ENCODE peak calls at places on chromosomes 12 and 14, in eight cellular contexts. V is psoas muscle; G is activated T-cell treated with anti-CD3 and anti-CD28 coated beads, Interleukin-2, amount 50 U/mL, for 72 hours; D is heart right ventricle; A is chondrocyte; X is right atrium auricular region; O is left cardiac atrium; U is activated CD4-positive, alpha-beta memory T cell treated with anti-CD3 and anti-CD28 coated beads, Interleukin-2, amount 10 ng/mL, durations not matched to agents 7 days and 5 days. T is an unnamed sample.

GRCh38 chr14:95915326-95915725 is 38.7 kb downstream of the TUNAR start:
- DNase-seq in V (no peak), U (no peak), A (no peak), X (no peak), D (no peak), O (no peak), G (no peak), T (no peak)

GRCh38 chr12:21615441-21615840 is 10.8 kb upstream of the GYS2 start:
- DNase-seq in A (no peak), G (peak), U (no peak), X (no peak), O (no peak), D (no peak), V (no peak), T (no peak)

GRCh38 chr12:82474798-82475184 is 116.5 kb downstream of the METTL25 start:
- DNase-seq in G (no peak), X (no peak), V (no peak), D (no peak), O (no peak), U (no peak), A (no peak), T (no peak)

GRCh38 chr14:95389471-95390011 is 69.8 kb upstream of the CLMN start:
- DNase-seq in X (peak), U (no peak), D (peak), V (peak), A (no peak), G (no peak), O (peak), T (peak)

GRCh38 chr12:12823308-12823707 is 10.2 kb downstream of the DDX47 start:
- DNase-seq in X (no peak), O (no peak), A (no peak), U (no peak), D (no peak), V (no peak), G (no peak), T (no peak)

GRCh38 chr12:70606001-70606400 is 31.2 kb downstream of the PTPRB start:
- DNase-seq in X (no peak), G (no peak), O (no peak), V (no peak), A (no peak), D (no peak), U (no peak), T (no peak)

GRCh38 chr14:70029296-70030132 is 150.3 kb downstream of the SMOC1 start:
- DNase-seq in O (no peak), X (no peak), D (no peak), V (no peak), G (no peak), A (no peak), U (no peak), T (no peak)

GRCh38 chr14:75372260-75372659 is 55.6 kb upstream of the JDP2 start:
- DNase-seq in A (no peak), V (peak), G (no peak), X (no peak), O (no peak), D (peak), U (no peak), T (no peak)

GRCh38 chr14:24394275-24394674 is 4.5 kb upstream of the NYNRIN start:
- DNase-seq in A (no peak), O (no peak), D (no peak), V (no peak), X (no peak), U (no peak), G (no peak), T (no peak)

GRCh38 chr14:63510538-63510937 is 32.6 kb downstream of the PPP2R5E start:
- DNase-seq in G (peak), V (no peak), O (no peak), X (no peak), D (no peak), U (peak), A (no peak), T (no peak)

GRCh38 chr12:132061641-132062430 is 82.3 kb downstream of the DDX51 start:
- DNase-seq in A (no peak), G (no peak), O (no peak), D (no peak), U (no peak), X (no peak), V (no peak), T (no peak)

GRCh38 chr12:2959508-2960431 is 573 bp downstream of the TEAD4 start:
- DNase-seq in D (peak), X (no peak), V (peak), U (no peak), A (peak), G (peak), O (peak), T (peak)

GRCh38 chr12:32457251-32458025 is 58.1 kb downstream of the FGD4 start:
- DNase-seq in V (no peak), X (no peak), A (no peak), G (no peak), D (no peak), U (no peak), O (no peak), T (no peak)

GRCh38 chr12:66242261-66242760 is 53.3 kb downstream of the IRAK3 start:
- DNase-seq in U (no peak), O (no peak), A (no peak), X (no peak), G (no peak), D (no peak), V (no peak), T (no peak)

GRCh38 chr14:65222434-65222833 is 120.1 kb upstream of the MAX start:
- DNase-seq in V (peak), X (no peak), D (peak), O (peak), G (peak), A (no peak), U (peak), T (peak)

GRCh38 chr12:114313910-114314309 is 92.0 kb downstream of the TBX5 start:
- DNase-seq in O (no peak), U (no peak), V (no peak), G (no peak), X (no peak), D (no peak), A (no peak), T (no peak)